ENCODE peak calls at places on chromosome 3, in four cellular contexts. A, F, C and T are unnamed samples.
A peak's percentile ranks its signal among the peaks of the same experiment; 100 is the strongest.

GRCh38 chr3:155485897-155486296 is 192.4 kb upstream of the STRIT1 start:
- DNase-seq in F (no peak), A (no peak), C (no peak), T (no peak)

GRCh38 chr3:58237940-58238681 is 519 bp downstream of the ABHD6 start:
- DNase-seq in A (peak; percentile 14), C (peak; percentile 47), F (peak; percentile 71), T (peak; percentile 66)

GRCh38 chr3:140050977-140051957 is 116.3 kb downstream of the CLSTN2 start:
- DNase-seq in F (no peak), A (no peak), C (no peak), T (no peak)

GRCh38 chr3:57796261-57796660 is 40.2 kb downstream of the SLMAP start:
- DNase-seq in A (no peak), C (no peak), F (no peak), T (no peak)

GRCh38 chr3:134076816-134077215 is 47.1 kb upstream of the SLCO2A1 start:
- DNase-seq in F (no peak), A (no peak), C (no peak), T (no peak)

GRCh38 chr3:111749171-111750170 is 109.6 kb upstream of the PHLDB2 start:
- DNase-seq in F (no peak), A (no peak), C (no peak), T (no peak)

GRCh38 chr3:146072824-146073223 is 88.2 kb downstream of the PLOD2 start:
- DNase-seq in A (no peak), C (no peak), F (no peak), T (no peak)

GRCh38 chr3:31624054-31624709 is 91.5 kb downstream of the STT3B start:
- DNase-seq in F (no peak), A (no peak), C (no peak), T (no peak)

GRCh38 chr3:78163379-78163778 is 1123.5 kb downstream of the ROBO2 start:
- DNase-seq in F (no peak), A (no peak), C (no peak), T (no peak)

GRCh38 chr3:177524742-177525141 is 327.5 kb upstream of the TBL1XR1 start:
- DNase-seq in C (no peak), F (no peak), A (no peak), T (no peak)

GRCh38 chr3:46829699-46830208 is 33.5 kb downstream of the MYL3 start:
- DNase-seq in A (no peak), C (no peak), F (no peak), T (no peak)

GRCh38 chr3:48543271-48543866 is 13.2 kb downstream of the PFKFB4 start:
- DNase-seq in A (no peak), C (no peak), F (peak; percentile 67), T (no peak)

GRCh38 chr3:78580691-78581090 is 1187.1 kb downstream of the ROBO1 start:
- DNase-seq in C (no peak), A (no peak), F (no peak), T (no peak)

GRCh38 chr3:48492461-48493202 is 11.3 kb downstream of the SHISA5 start:
- DNase-seq in A (no peak), F (no peak), C (no peak), T (no peak)

GRCh38 chr3:117752984-117753717 is 1043.6 kb downstream of the TUSC7 start:
- DNase-seq in F (no peak), C (no peak), A (no peak), T (no peak)

GRCh38 chr3:71684752-71685151 is 40.5 kb downstream of the EIF4E3 start:
- DNase-seq in C (no peak), F (no peak), A (no peak), T (no peak)

GRCh38 chr3:186875708-186876107 is 33.2 kb downstream of the ADIPOQ start:
- DNase-seq in F (no peak), C (no peak), A (no peak), T (no peak)

GRCh38 chr3:66038384-66038725 is 363 bp downstream of the MAGI1 start:
- DNase-seq in F (no peak), A (no peak), C (no peak), T (no peak)

GRCh38 chr3:45777111-45777752 is 19.1 kb downstream of the SLC6A20 start:
- DNase-seq in A (no peak), C (no peak), F (no peak), T (no peak)

GRCh38 chr3:44974406-44974805 is 1.6 kb downstream of the ZDHHC3 start:
- DNase-seq in F (no peak), C (no peak), A (no peak), T (no peak)

GRCh38 chr3:192467230-192468186 is 259.8 kb downstream of the FGF12 start:
- DNase-seq in A (peak; percentile 5), C (peak; percentile 17), F (no peak), T (peak; percentile 50)

GRCh38 chr3:79086514-79086913 is 681.3 kb downstream of the ROBO1 start:
- DNase-seq in A (no peak), F (no peak), C (no peak), T (no peak)

GRCh38 chr3:66372681-66373350 is 128.0 kb downstream of the LRIG1 start:
- DNase-seq in C (peak; percentile 18), A (no peak), F (no peak), T (peak; percentile 52)

GRCh38 chr3:42063886-42064285 is 27.3 kb upstream of the TRAK1 start:
- DNase-seq in C (no peak), A (no peak), F (no peak), T (no peak)

GRCh38 chr3:15325228-15325627 is 7.2 kb downstream of the SH3BP5 start:
- DNase-seq in C (no peak), F (no peak), A (no peak), T (no peak)

GRCh38 chr3:133980035-133980434 is 49.7 kb downstream of the SLCO2A1 start:
- DNase-seq in C (no peak), A (no peak), F (no peak), T (no peak)

GRCh38 chr3:42035816-42036482 is 55.2 kb upstream of the TRAK1 start:
- DNase-seq in C (no peak), F (peak; percentile 58), A (no peak), T (no peak)

GRCh38 chr3:110405830-110406580 is 665.6 kb upstream of the NECTIN3 start:
- DNase-seq in C (no peak), A (no peak), F (no peak), T (no peak)

GRCh38 chr3:27666708-27667107 is 55.4 kb downstream of the EOMES start:
- DNase-seq in C (no peak), A (no peak), F (peak; percentile 72), T (no peak)

GRCh38 chr3:13277130-13277783 is 142.9 kb downstream of the NUP210 start:
- DNase-seq in A (no peak), C (no peak), F (no peak), T (no peak)

GRCh38 chr3:113117511-113118302 is 93.7 kb upstream of the BOC start:
- DNase-seq in A (no peak), C (no peak), F (no peak), T (no peak)

GRCh38 chr3:97291901-97292300 is 472.7 kb upstream of the ARL6 start:
- DNase-seq in A (no peak), C (no peak), F (no peak), T (no peak)

GRCh38 chr3:49378249-49378899 is 20.2 kb upstream of the GPX1 start:
- DNase-seq in A (no peak), F (peak; percentile 68), C (no peak), T (no peak)

GRCh38 chr3:115146032-115146417 is 1.1 kb downstream of the ZBTB20 start:
- DNase-seq in A (peak; percentile 8), F (peak; percentile 65), C (peak; percentile 20), T (peak; percentile 38)

GRCh38 chr3:179526989-179527391 is 35.7 kb upstream of the ACTL6A start:
- DNase-seq in C (no peak), A (no peak), F (peak; percentile 71), T (no peak)